ENCODE peak calls at places on chromosomes 16 and 17, in ten cellular contexts. One of them, this sample, is unnamed.

GRCh38 chr17:3888343-3889171 is 4.3 kb downstream of the CAMKK1 start:
- DNase-seq in IMR-90: peak
- DNase-seq in coronary artery: peak
- DNase-seq in GM12864: no peak
- DNase-seq in suprapubic skin: peak
- DNase-seq in heart right ventricle: peak
- DNase-seq in epithelial cell of esophagus: peak
- DNase-seq in fibroblast of mammary gland: peak
- DNase-seq in GM12865: no peak
- DNase-seq in CD8-positive, alpha-beta T cell: no peak
- DNase-seq in this sample: peak

GRCh38 chr16:12142157-12142556 is 165.6 kb downstream of the SNX29 start:
- DNase-seq in fibroblast of mammary gland: no peak
- DNase-seq in GM12864: no peak
- DNase-seq in GM12865: no peak
- DNase-seq in IMR-90: no peak
- DNase-seq in CD8-positive, alpha-beta T cell: no peak
- DNase-seq in heart right ventricle: peak
- DNase-seq in suprapubic skin: no peak
- DNase-seq in epithelial cell of esophagus: no peak
- DNase-seq in coronary artery: no peak
- DNase-seq in this sample: no peak

GRCh38 chr17:44038604-44039007 is 23.8 kb upstream of the TMEM101 start:
- DNase-seq in GM12865: no peak
- DNase-seq in coronary artery: no peak
- DNase-seq in heart right ventricle: no peak
- DNase-seq in IMR-90: no peak
- DNase-seq in CD8-positive, alpha-beta T cell: no peak
- DNase-seq in fibroblast of mammary gland: no peak
- DNase-seq in suprapubic skin: no peak
- DNase-seq in GM12864: no peak
- DNase-seq in epithelial cell of esophagus: peak
- DNase-seq in this sample: no peak

GRCh38 chr17:35890774-35891155 is 10.6 kb upstream of the CCL5 start:
- DNase-seq in CD8-positive, alpha-beta T cell: peak
- DNase-seq in fibroblast of mammary gland: no peak
- DNase-seq in IMR-90: no peak
- DNase-seq in GM12864: no peak
- DNase-seq in coronary artery: no peak
- DNase-seq in GM12865: peak
- DNase-seq in suprapubic skin: no peak
- DNase-seq in epithelial cell of esophagus: no peak
- DNase-seq in heart right ventricle: no peak
- DNase-seq in this sample: no peak

GRCh38 chr17:9363440-9364350 is 211.9 kb downstream of the STX8 start:
- DNase-seq in heart right ventricle: no peak
- DNase-seq in suprapubic skin: no peak
- DNase-seq in IMR-90: peak
- DNase-seq in CD8-positive, alpha-beta T cell: no peak
- DNase-seq in fibroblast of mammary gland: peak
- DNase-seq in epithelial cell of esophagus: peak
- DNase-seq in coronary artery: no peak
- DNase-seq in GM12864: no peak
- DNase-seq in GM12865: no peak
- DNase-seq in this sample: no peak

GRCh38 chr17:38728290-38728831 is 1.8 kb upstream of the CISD3 start:
- DNase-seq in fibroblast of mammary gland: no peak
- DNase-seq in coronary artery: no peak
- DNase-seq in heart right ventricle: no peak
- DNase-seq in CD8-positive, alpha-beta T cell: peak
- DNase-seq in IMR-90: no peak
- DNase-seq in GM12864: no peak
- DNase-seq in epithelial cell of esophagus: no peak
- DNase-seq in GM12865: peak
- DNase-seq in suprapubic skin: no peak
- DNase-seq in this sample: no peak

GRCh38 chr17:28466001-28466400 is 7.4 kb upstream of the SLC13A2 start:
- DNase-seq in epithelial cell of esophagus: no peak
- DNase-seq in IMR-90: no peak
- DNase-seq in CD8-positive, alpha-beta T cell: no peak
- DNase-seq in coronary artery: no peak
- DNase-seq in heart right ventricle: no peak
- DNase-seq in suprapubic skin: peak
- DNase-seq in GM12864: no peak
- DNase-seq in GM12865: no peak
- DNase-seq in fibroblast of mammary gland: no peak
- DNase-seq in this sample: no peak

GRCh38 chr17:80622170-80622466 is 77.5 kb downstream of the RPTOR start:
- DNase-seq in suprapubic skin: no peak
- DNase-seq in epithelial cell of esophagus: no peak
- DNase-seq in GM12864: no peak
- DNase-seq in GM12865: no peak
- DNase-seq in fibroblast of mammary gland: no peak
- DNase-seq in coronary artery: no peak
- DNase-seq in heart right ventricle: no peak
- DNase-seq in CD8-positive, alpha-beta T cell: no peak
- DNase-seq in IMR-90: no peak
- DNase-seq in this sample: no peak

GRCh38 chr17:66313995-66314659 is 11.7 kb downstream of the PRKCA start:
- DNase-seq in coronary artery: no peak
- DNase-seq in heart right ventricle: no peak
- DNase-seq in CD8-positive, alpha-beta T cell: no peak
- DNase-seq in epithelial cell of esophagus: no peak
- DNase-seq in GM12864: no peak
- DNase-seq in suprapubic skin: no peak
- DNase-seq in GM12865: no peak
- DNase-seq in fibroblast of mammary gland: no peak
- DNase-seq in IMR-90: no peak
- DNase-seq in this sample: no peak

GRCh38 chr17:73288534-73289302 is 23.1 kb downstream of the CDC42EP4 start:
- DNase-seq in IMR-90: no peak
- DNase-seq in epithelial cell of esophagus: no peak
- DNase-seq in GM12865: no peak
- DNase-seq in coronary artery: no peak
- DNase-seq in suprapubic skin: no peak
- DNase-seq in heart right ventricle: peak
- DNase-seq in fibroblast of mammary gland: peak
- DNase-seq in CD8-positive, alpha-beta T cell: no peak
- DNase-seq in GM12864: no peak
- DNase-seq in this sample: no peak

GRCh38 chr16:22685162-22685830 is 128.7 kb upstream of the HS3ST2 start:
- DNase-seq in heart right ventricle: no peak
- DNase-seq in fibroblast of mammary gland: peak
- DNase-seq in GM12864: no peak
- DNase-seq in epithelial cell of esophagus: no peak
- DNase-seq in suprapubic skin: peak
- DNase-seq in IMR-90: no peak
- DNase-seq in CD8-positive, alpha-beta T cell: no peak
- DNase-seq in coronary artery: peak
- DNase-seq in GM12865: no peak
- DNase-seq in this sample: no peak

GRCh38 chr17:58363457-58364185 is 11.6 kb upstream of the SUPT4H1 start:
- DNase-seq in suprapubic skin: no peak
- DNase-seq in GM12865: no peak
- DNase-seq in CD8-positive, alpha-beta T cell: no peak
- DNase-seq in fibroblast of mammary gland: no peak
- DNase-seq in IMR-90: no peak
- DNase-seq in coronary artery: no peak
- DNase-seq in heart right ventricle: no peak
- DNase-seq in epithelial cell of esophagus: no peak
- DNase-seq in GM12864: no peak
- DNase-seq in this sample: no peak

GRCh38 chr17:29710891-29711418 is 88.2 kb upstream of the CORO6 start:
- DNase-seq in CD8-positive, alpha-beta T cell: no peak
- DNase-seq in fibroblast of mammary gland: peak
- DNase-seq in IMR-90: peak
- DNase-seq in epithelial cell of esophagus: peak
- DNase-seq in coronary artery: no peak
- DNase-seq in suprapubic skin: no peak
- DNase-seq in GM12864: no peak
- DNase-seq in heart right ventricle: no peak
- DNase-seq in GM12865: peak
- DNase-seq in this sample: peak

GRCh38 chr16:57539072-57539796 is 2.9 kb upstream of the CCDC102A start:
- DNase-seq in heart right ventricle: no peak
- DNase-seq in CD8-positive, alpha-beta T cell: no peak
- DNase-seq in GM12864: peak
- DNase-seq in suprapubic skin: peak
- DNase-seq in epithelial cell of esophagus: peak
- DNase-seq in GM12865: peak
- DNase-seq in fibroblast of mammary gland: peak
- DNase-seq in IMR-90: no peak
- DNase-seq in coronary artery: peak
- DNase-seq in this sample: no peak

GRCh38 chr17:41695954-41696720 is 7.5 kb downstream of the EIF1 start:
- DNase-seq in suprapubic skin: no peak
- DNase-seq in GM12864: peak
- DNase-seq in epithelial cell of esophagus: peak
- DNase-seq in IMR-90: peak
- DNase-seq in heart right ventricle: no peak
- DNase-seq in fibroblast of mammary gland: peak
- DNase-seq in GM12865: peak
- DNase-seq in CD8-positive, alpha-beta T cell: peak
- DNase-seq in coronary artery: no peak
- DNase-seq in this sample: peak

GRCh38 chr16:76287466-76287865 is 10.3 kb downstream of the CNTNAP4 start:
- DNase-seq in fibroblast of mammary gland: no peak
- DNase-seq in epithelial cell of esophagus: no peak
- DNase-seq in GM12864: no peak
- DNase-seq in heart right ventricle: no peak
- DNase-seq in suprapubic skin: no peak
- DNase-seq in coronary artery: no peak
- DNase-seq in CD8-positive, alpha-beta T cell: no peak
- DNase-seq in IMR-90: no peak
- DNase-seq in GM12865: no peak
- DNase-seq in this sample: no peak

GRCh38 chr16:73058616-73059409 is 10.9 kb upstream of the ZFHX3 start:
- DNase-seq in GM12865: peak
- DNase-seq in epithelial cell of esophagus: peak
- DNase-seq in GM12864: no peak
- DNase-seq in CD8-positive, alpha-beta T cell: no peak
- DNase-seq in coronary artery: no peak
- DNase-seq in fibroblast of mammary gland: peak
- DNase-seq in suprapubic skin: no peak
- DNase-seq in IMR-90: peak
- DNase-seq in heart right ventricle: peak
- DNase-seq in this sample: peak

GRCh38 chr16:2926660-2927646 is 15.2 kb downstream of the FLYWCH1 start:
- DNase-seq in IMR-90: peak
- DNase-seq in CD8-positive, alpha-beta T cell: peak
- DNase-seq in coronary artery: peak
- DNase-seq in fibroblast of mammary gland: peak
- DNase-seq in heart right ventricle: peak
- DNase-seq in GM12865: peak
- DNase-seq in suprapubic skin: peak
- DNase-seq in epithelial cell of esophagus: peak
- DNase-seq in GM12864: peak
- DNase-seq in this sample: peak
- TF ChIP-seq CTCF in IMR-90: peak
- TF ChIP-seq CTCF in CD8-positive, alpha-beta T cell: peak
- TF ChIP-seq CTCF in coronary artery: peak
- TF ChIP-seq CTCF in fibroblast of mammary gland: peak
- TF ChIP-seq CTCF in heart right ventricle: peak
- TF ChIP-seq CTCF in GM12865: peak
- TF ChIP-seq CTCF in suprapubic skin: peak
- TF ChIP-seq CTCF in epithelial cell of esophagus: peak
- TF ChIP-seq CTCF in GM12864: peak
- TF ChIP-seq CTCF in this sample: peak

GRCh38 chr17:10735251-10735650 is 5.4 kb upstream of the TMEM220 start:
- DNase-seq in GM12865: no peak
- DNase-seq in IMR-90: no peak
- DNase-seq in coronary artery: no peak
- DNase-seq in GM12864: no peak
- DNase-seq in CD8-positive, alpha-beta T cell: no peak
- DNase-seq in epithelial cell of esophagus: no peak
- DNase-seq in heart right ventricle: no peak
- DNase-seq in suprapubic skin: no peak
- DNase-seq in fibroblast of mammary gland: no peak
- DNase-seq in this sample: no peak
- H3K4me3 ChIP-seq in GM12865: no peak
- H3K4me3 ChIP-seq in IMR-90: no peak
- H3K4me3 ChIP-seq in coronary artery: no peak
- H3K4me3 ChIP-seq in GM12864: no peak
- H3K4me3 ChIP-seq in CD8-positive, alpha-beta T cell: no peak
- H3K4me3 ChIP-seq in epithelial cell of esophagus: no peak
- H3K4me3 ChIP-seq in heart right ventricle: no peak
- H3K4me3 ChIP-seq in suprapubic skin: no peak
- H3K4me3 ChIP-seq in fibroblast of mammary gland: no peak
- H3K4me3 ChIP-seq in this sample: no peak

GRCh38 chr17:18281815-18282214 is 21.4 kb downstream of the MIEF2 start:
- DNase-seq in CD8-positive, alpha-beta T cell: no peak
- DNase-seq in fibroblast of mammary gland: no peak
- DNase-seq in heart right ventricle: no peak
- DNase-seq in IMR-90: no peak
- DNase-seq in epithelial cell of esophagus: no peak
- DNase-seq in coronary artery: no peak
- DNase-seq in suprapubic skin: no peak
- DNase-seq in GM12865: no peak
- DNase-seq in GM12864: no peak
- DNase-seq in this sample: no peak
- TF ChIP-seq CTCF in CD8-positive, alpha-beta T cell: no peak
- TF ChIP-seq CTCF in fibroblast of mammary gland: no peak
- TF ChIP-seq CTCF in heart right ventricle: no peak
- TF ChIP-seq CTCF in IMR-90: no peak
- TF ChIP-seq CTCF in epithelial cell of esophagus: no peak
- TF ChIP-seq CTCF in coronary artery: no peak
- TF ChIP-seq CTCF in suprapubic skin: no peak
- TF ChIP-seq CTCF in GM12865: no peak
- TF ChIP-seq CTCF in GM12864: no peak
- TF ChIP-seq CTCF in this sample: no peak

GRCh38 chr17:7977805-7978204 is 24.6 kb upstream of the GUCY2D start:
- DNase-seq in epithelial cell of esophagus: no peak
- DNase-seq in GM12864: no peak
- DNase-seq in coronary artery: no peak
- DNase-seq in GM12865: no peak
- DNase-seq in heart right ventricle: no peak
- DNase-seq in suprapubic skin: no peak
- DNase-seq in IMR-90: no peak
- DNase-seq in CD8-positive, alpha-beta T cell: no peak
- DNase-seq in fibroblast of mammary gland: no peak
- DNase-seq in this sample: no peak

GRCh38 chr17:7982171-7982570 is 20.2 kb upstream of the GUCY2D start:
- DNase-seq in fibroblast of mammary gland: peak
- DNase-seq in suprapubic skin: peak
- DNase-seq in GM12864: no peak
- DNase-seq in IMR-90: peak
- DNase-seq in heart right ventricle: no peak
- DNase-seq in GM12865: no peak
- DNase-seq in epithelial cell of esophagus: peak
- DNase-seq in CD8-positive, alpha-beta T cell: no peak
- DNase-seq in coronary artery: no peak
- DNase-seq in this sample: peak

GRCh38 chr17:7987112-7987893 is 15.1 kb upstream of the GUCY2D start:
- DNase-seq in GM12865: no peak
- DNase-seq in GM12864: no peak
- DNase-seq in suprapubic skin: no peak
- DNase-seq in coronary artery: no peak
- DNase-seq in fibroblast of mammary gland: peak
- DNase-seq in epithelial cell of esophagus: peak
- DNase-seq in IMR-90: peak
- DNase-seq in heart right ventricle: no peak
- DNase-seq in CD8-positive, alpha-beta T cell: no peak
- DNase-seq in this sample: peak

GRCh38 chr17:7984904-7985303 is 17.5 kb upstream of the GUCY2D start:
- DNase-seq in GM12864: no peak
- DNase-seq in coronary artery: no peak
- DNase-seq in IMR-90: no peak
- DNase-seq in epithelial cell of esophagus: no peak
- DNase-seq in GM12865: no peak
- DNase-seq in CD8-positive, alpha-beta T cell: no peak
- DNase-seq in heart right ventricle: no peak
- DNase-seq in fibroblast of mammary gland: no peak
- DNase-seq in suprapubic skin: peak
- DNase-seq in this sample: no peak

GRCh38 chr17:7982666-7983065 is 19.7 kb upstream of the GUCY2D start:
- DNase-seq in GM12864: no peak
- DNase-seq in IMR-90: peak
- DNase-seq in epithelial cell of esophagus: peak
- DNase-seq in coronary artery: no peak
- DNase-seq in fibroblast of mammary gland: no peak
- DNase-seq in heart right ventricle: no peak
- DNase-seq in GM12865: no peak
- DNase-seq in suprapubic skin: peak
- DNase-seq in CD8-positive, alpha-beta T cell: no peak
- DNase-seq in this sample: peak
- H3K4me3 ChIP-seq in GM12864: no peak
- H3K4me3 ChIP-seq in IMR-90: no peak
- H3K4me3 ChIP-seq in epithelial cell of esophagus: no peak
- H3K4me3 ChIP-seq in coronary artery: no peak
- H3K4me3 ChIP-seq in fibroblast of mammary gland: no peak
- H3K4me3 ChIP-seq in heart right ventricle: no peak
- H3K4me3 ChIP-seq in GM12865: no peak
- H3K4me3 ChIP-seq in suprapubic skin: no peak
- H3K4me3 ChIP-seq in CD8-positive, alpha-beta T cell: no peak
- H3K4me3 ChIP-seq in this sample: no peak

This sample was measured in fibroblast of the aortic adventitia.